ENCODE peak calls at places on chromosomes 7 and 10, in four cellular contexts. One of them, this sample, is unnamed.

GRCh38 chr7:2985866-2986265 is 57.8 kb downstream of the CARD11 start:
- DNase-seq in neuronal stem cell: no peak
- DNase-seq in mammary epithelial cell: no peak
- DNase-seq in neural progenitor cell: no peak
- DNase-seq in this sample: no peak

GRCh38 chr10:97718178-97718577 is 4.6 kb downstream of the MARVELD1 start:
- DNase-seq in mammary epithelial cell: no peak
- DNase-seq in neuronal stem cell: no peak
- DNase-seq in neural progenitor cell: peak; percentile 70
- DNase-seq in this sample: no peak

GRCh38 chr7:109387530-109387929 is 817.9 kb downstream of the DNAJB9 start:
- DNase-seq in neural progenitor cell: no peak
- DNase-seq in mammary epithelial cell: no peak
- DNase-seq in neuronal stem cell: no peak
- DNase-seq in this sample: no peak

GRCh38 chr10:109824206-109824605 is 99.1 kb downstream of the XPNPEP1 start:
- DNase-seq in neural progenitor cell: no peak
- DNase-seq in mammary epithelial cell: no peak
- DNase-seq in neuronal stem cell: no peak
- DNase-seq in this sample: no peak

GRCh38 chr10:63099734-63100133 is 33.4 kb upstream of the NRBF2 start:
- DNase-seq in neural progenitor cell: no peak
- DNase-seq in mammary epithelial cell: no peak
- DNase-seq in neuronal stem cell: no peak
- DNase-seq in this sample: no peak

GRCh38 chr7:155296006-155296787 is 1.5 kb upstream of the INSIG1 start:
- DNase-seq in mammary epithelial cell: no peak
- DNase-seq in neuronal stem cell: no peak
- DNase-seq in neural progenitor cell: no peak
- DNase-seq in this sample: no peak

GRCh38 chr7:24756989-24757798 is at the start of gene GSDME:
- DNase-seq in neuronal stem cell: peak; percentile 55
- DNase-seq in mammary epithelial cell: peak; percentile 70
- DNase-seq in neural progenitor cell: peak; percentile 81
- DNase-seq in this sample: peak; percentile 68

GRCh38 chr10:69939033-69939432 is 113.6 kb upstream of the MACROH2A2 start:
- DNase-seq in neuronal stem cell: no peak
- DNase-seq in mammary epithelial cell: no peak
- DNase-seq in neural progenitor cell: no peak
- DNase-seq in this sample: no peak

GRCh38 chr10:30583778-30584415 is 45.7 kb downstream of the LYZL2 start:
- DNase-seq in neuronal stem cell: no peak
- DNase-seq in neural progenitor cell: no peak
- DNase-seq in mammary epithelial cell: peak; percentile 94
- DNase-seq in this sample: peak; percentile 68

GRCh38 chr10:126420571-126421275 is 32.4 kb upstream of the ADAM12 start:
- DNase-seq in neural progenitor cell: no peak
- DNase-seq in neuronal stem cell: no peak
- DNase-seq in mammary epithelial cell: no peak
- DNase-seq in this sample: peak; percentile 64

GRCh38 chr7:44772867-44773266 is 23.6 kb upstream of the PPIA start:
- DNase-seq in neural progenitor cell: no peak
- DNase-seq in mammary epithelial cell: no peak
- DNase-seq in neuronal stem cell: no peak
- DNase-seq in this sample: no peak

GRCh38 chr10:131706952-131707351 is 193.9 kb upstream of the PPP2R2D start:
- DNase-seq in mammary epithelial cell: no peak
- DNase-seq in neuronal stem cell: no peak
- DNase-seq in neural progenitor cell: no peak
- DNase-seq in this sample: no peak

GRCh38 chr10:114603943-114604342 is 54.1 kb downstream of the ABLIM1 start:
- DNase-seq in neural progenitor cell: no peak
- DNase-seq in mammary epithelial cell: no peak
- DNase-seq in neuronal stem cell: no peak
- DNase-seq in this sample: peak; percentile 9

GRCh38 chr7:132782777-132783633 is 206.7 kb upstream of the PLXNA4 start:
- DNase-seq in neural progenitor cell: no peak
- DNase-seq in mammary epithelial cell: no peak
- DNase-seq in neuronal stem cell: no peak
- DNase-seq in this sample: peak; percentile 84

GRCh38 chr7:102117743-102118142 is 168.9 kb upstream of the SH2B2 start:
- DNase-seq in neural progenitor cell: no peak
- DNase-seq in mammary epithelial cell: no peak
- DNase-seq in neuronal stem cell: no peak
- DNase-seq in this sample: peak; percentile 53

GRCh38 chr7:36415104-36415503 is 25.4 kb downstream of the ANLN start:
- DNase-seq in neural progenitor cell: no peak
- DNase-seq in mammary epithelial cell: no peak
- DNase-seq in neuronal stem cell: no peak
- DNase-seq in this sample: no peak

GRCh38 chr10:126663328-126663727 is 7.2 kb downstream of the C10orf90 start:
- DNase-seq in neuronal stem cell: no peak
- DNase-seq in neural progenitor cell: no peak
- DNase-seq in mammary epithelial cell: no peak
- DNase-seq in this sample: peak; percentile 55

GRCh38 chr7:36100293-36100692 is 52.8 kb upstream of the EEPD1 start:
- DNase-seq in mammary epithelial cell: no peak
- DNase-seq in neural progenitor cell: no peak
- DNase-seq in neuronal stem cell: no peak
- DNase-seq in this sample: peak; percentile 66

GRCh38 chr7:6228363-6228762 is 44.1 kb downstream of the CYTH3 start:
- DNase-seq in neural progenitor cell: no peak
- DNase-seq in mammary epithelial cell: no peak
- DNase-seq in neuronal stem cell: no peak
- DNase-seq in this sample: peak; percentile 41

DNA sequence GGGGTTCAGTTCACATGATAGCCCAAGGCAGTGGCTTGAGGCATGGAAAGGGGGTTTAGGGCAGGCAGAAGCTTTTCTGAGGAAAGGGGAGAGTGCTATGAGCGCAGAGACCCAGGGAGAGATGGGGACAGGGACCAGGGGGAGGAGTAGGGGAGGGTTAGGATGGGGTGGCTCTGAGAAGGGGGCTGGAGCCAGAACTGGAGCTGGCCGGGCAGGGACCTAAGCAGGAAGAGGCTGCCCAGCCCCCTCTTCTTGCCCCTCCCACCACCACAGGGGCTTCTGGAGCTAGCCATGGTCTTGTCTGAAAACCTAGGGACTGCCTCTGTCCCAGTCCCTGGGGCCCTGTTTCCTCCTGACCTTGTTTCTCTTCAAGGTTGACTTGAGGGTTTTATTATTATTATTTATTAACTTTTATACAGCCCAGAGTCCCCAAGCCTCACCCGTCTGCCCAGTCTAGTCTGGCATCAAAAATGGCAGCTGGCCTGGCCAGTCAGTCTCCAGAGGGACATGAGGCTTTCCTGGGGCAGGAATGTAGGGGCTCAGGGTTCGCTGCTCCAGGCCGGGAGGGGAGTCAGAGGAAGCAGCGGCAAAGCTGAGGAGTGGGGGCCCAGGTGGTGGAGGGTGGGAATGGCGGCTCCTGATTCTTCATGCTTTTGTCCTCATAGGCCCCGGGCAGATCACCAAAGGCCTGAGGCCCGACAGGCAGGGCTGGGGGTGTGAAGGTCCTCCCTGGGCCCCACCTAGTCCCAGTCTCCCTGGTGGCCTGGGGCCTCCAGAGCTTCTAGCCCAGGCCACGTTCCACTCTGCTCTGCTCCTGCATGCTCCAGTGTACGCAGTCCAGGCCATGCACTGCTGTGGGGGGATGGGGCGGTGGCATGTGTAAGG is 5.7 kb downstream of the TRIM8 start:
- DNase-seq in mammary epithelial cell: no peak
- DNase-seq in neural progenitor cell: peak; percentile 63
- DNase-seq in neuronal stem cell: no peak
- DNase-seq in this sample: no peak
- H3K9ac ChIP-seq in mammary epithelial cell: no peak overlapping the region
- H3K9ac ChIP-seq in neural progenitor cell: no peak overlapping the region
- H3K9ac ChIP-seq in neuronal stem cell: peak overlapping the region; percentile 90
- H3K9ac ChIP-seq in this sample: peak overlapping the region; percentile 45

DNA sequence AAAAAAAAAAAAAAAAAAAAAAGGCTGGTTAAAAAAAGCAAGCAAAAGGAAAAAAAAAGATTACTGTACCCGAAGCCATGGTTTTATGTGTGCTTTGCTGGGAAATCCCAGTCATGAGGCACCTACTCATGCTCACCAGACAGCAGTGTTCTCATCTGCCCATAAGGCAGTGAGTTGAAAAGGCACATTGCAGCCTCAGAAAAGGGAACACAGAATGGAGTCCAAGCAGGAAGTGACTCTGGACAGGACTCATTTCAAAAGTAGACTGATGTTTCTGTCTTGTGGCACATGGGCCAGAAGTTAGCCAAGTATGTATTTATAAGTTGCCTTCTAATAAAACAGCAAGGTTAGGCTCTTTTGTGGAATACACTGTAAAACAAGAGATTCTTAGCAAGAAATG is 40.2 kb downstream of the PDSS1 start:
- DNase-seq in mammary epithelial cell: peak; percentile 56
- DNase-seq in neural progenitor cell: no peak
- DNase-seq in neuronal stem cell: no peak
- DNase-seq in this sample: peak; percentile 36
- H3K4me1 ChIP-seq in mammary epithelial cell: no peaks in the 10 kb centered on the region
- H3K4me1 ChIP-seq in neural progenitor cell: peaks cover 18% of the 10 kb centered on the region
- H3K4me1 ChIP-seq in neuronal stem cell: peaks cover 13% of the 10 kb centered on the region
- H3K4me1 ChIP-seq in this sample: no peaks in the 10 kb centered on the region

DNA sequence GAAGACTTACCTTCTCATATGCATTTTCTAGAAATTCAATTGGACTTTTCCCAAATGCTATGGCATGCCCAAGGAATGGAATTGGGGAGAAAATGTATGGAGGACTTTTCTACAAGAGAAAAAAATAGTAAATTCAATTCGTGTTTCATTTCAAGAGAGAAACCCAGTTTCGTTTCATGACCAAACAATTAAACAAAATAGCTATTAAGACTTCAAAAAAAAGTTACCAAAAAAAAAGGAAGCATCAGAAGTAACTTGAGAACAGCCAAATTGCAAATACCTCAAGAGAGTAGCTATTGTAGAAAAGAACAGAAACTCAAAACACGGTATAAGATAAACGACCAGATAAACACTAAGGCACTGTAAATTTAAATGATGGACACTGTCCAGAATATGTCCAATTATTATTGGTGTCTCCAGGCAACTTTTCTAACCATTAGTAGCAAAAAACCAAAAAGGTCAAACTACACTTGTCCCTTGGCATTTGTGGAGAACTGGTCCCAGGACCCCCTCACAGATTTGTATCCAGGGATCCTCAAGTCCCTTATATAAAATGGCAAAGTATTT is 2.4 kb downstream of the CYP51A1 start:
- DNase-seq in neural progenitor cell: no peak
- DNase-seq in mammary epithelial cell: no peak
- DNase-seq in neuronal stem cell: no peak
- DNase-seq in this sample: no peak
- H3K4me2 ChIP-seq in neural progenitor cell: peak overlapping the region; percentile 81
- H3K4me2 ChIP-seq in mammary epithelial cell: peak overlapping the region; percentile 82
- H3K4me2 ChIP-seq in neuronal stem cell: no peak overlapping the region
- H3K4me2 ChIP-seq in this sample: peak overlapping the region; percentile 81

GRCh38 chr10:27741173-27742091 is 4.2 kb downstream of the MKX start:
- DNase-seq in neuronal stem cell: no peak
- DNase-seq in mammary epithelial cell: no peak
- DNase-seq in neural progenitor cell: peak; percentile 51
- DNase-seq in this sample: no peak
- H3K9ac ChIP-seq in neuronal stem cell: peak overlapping the region; percentile 38
- H3K9ac ChIP-seq in mammary epithelial cell: no peak overlapping the region
- H3K9ac ChIP-seq in neural progenitor cell: no peak overlapping the region
- H3K9ac ChIP-seq in this sample: no peak overlapping the region

GRCh38 chr7:77327932-77328628 is 88.1 kb downstream of the GSAP start:
- DNase-seq in neuronal stem cell: no peak
- DNase-seq in mammary epithelial cell: no peak
- DNase-seq in neural progenitor cell: no peak
- DNase-seq in this sample: no peak
- H3K4me1 ChIP-seq in neuronal stem cell: peaks cover 4% of the 10 kb centered on the region
- H3K4me1 ChIP-seq in mammary epithelial cell: peaks cover 45% of the 10 kb centered on the region
- H3K4me1 ChIP-seq in neural progenitor cell: no peaks in the 10 kb centered on the region
- H3K4me1 ChIP-seq in this sample: peaks cover 16% of the 10 kb centered on the region

DNA sequence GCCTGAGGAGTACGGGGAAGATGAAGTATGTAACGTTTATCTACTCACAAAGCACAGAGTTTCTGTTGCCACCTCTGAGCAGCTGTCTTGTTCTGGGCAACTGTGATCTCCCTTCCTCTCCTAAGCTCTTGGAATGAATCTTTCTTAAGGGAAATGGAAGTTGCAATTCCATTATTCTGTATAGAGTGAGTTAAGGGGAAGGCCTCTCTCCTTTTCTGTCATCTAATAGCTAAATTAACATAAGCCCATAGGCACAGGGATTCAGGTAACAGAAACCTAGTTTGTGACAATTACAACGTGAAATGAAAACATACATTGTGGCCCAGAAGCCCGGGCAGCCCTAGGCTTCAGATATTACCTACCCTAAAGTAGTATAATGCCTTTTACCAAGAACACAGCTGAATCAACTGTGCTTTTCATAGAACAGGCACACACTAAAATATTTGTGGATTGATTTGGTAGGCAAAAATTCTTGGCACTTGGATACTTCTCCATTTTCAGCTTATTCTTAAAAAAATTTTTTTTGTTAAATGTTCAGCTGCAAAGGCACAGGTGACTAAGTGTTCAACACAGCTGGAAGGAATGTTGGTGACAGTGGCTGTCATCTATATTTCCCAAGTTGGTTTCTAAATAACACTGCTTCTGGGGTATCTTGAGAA is 3.8 kb upstream of the PDCD4 start:
- DNase-seq in neuronal stem cell: no peak
- DNase-seq in neural progenitor cell: no peak
- DNase-seq in mammary epithelial cell: no peak
- DNase-seq in this sample: no peak
- H3K4me2 ChIP-seq in neuronal stem cell: no peak overlapping the region
- H3K4me2 ChIP-seq in neural progenitor cell: no peak overlapping the region
- H3K4me2 ChIP-seq in mammary epithelial cell: no peak overlapping the region
- H3K4me2 ChIP-seq in this sample: no peak overlapping the region

This sample was measured in fibroblast of lung.